ENCODE peak calls at places on chromosomes 2 and 18, in six cellular contexts. One of them, this sample, is unnamed.

GRCh38 chr2:106124787-106125549 is 69.1 kb downstream of the UXS1 start:
- DNase-seq in HS-5: no peak
- DNase-seq in NCI-H1092: no peak
- DNase-seq in GM04503: no peak
- DNase-seq in NCI-H1105: no peak
- DNase-seq in kidney epithelial cell: no peak
- DNase-seq in this sample: no peak

GRCh38 chr18:79937103-79937860 is 14.2 kb downstream of the SLC66A2 start:
- DNase-seq in HS-5: no peak
- DNase-seq in NCI-H1092: no peak
- DNase-seq in GM04503: no peak
- DNase-seq in NCI-H1105: no peak
- DNase-seq in kidney epithelial cell: no peak
- DNase-seq in this sample: no peak

GRCh38 chr2:23806201-23806600 is 120.7 kb downstream of the ATAD2B start:
- DNase-seq in HS-5: no peak
- DNase-seq in NCI-H1092: no peak
- DNase-seq in GM04503: no peak
- DNase-seq in NCI-H1105: no peak
- DNase-seq in kidney epithelial cell: no peak
- DNase-seq in this sample: no peak

GRCh38 chr2:176424756-176425155 is 155.5 kb downstream of the MTX2 start:
- DNase-seq in HS-5: no peak
- DNase-seq in NCI-H1092: no peak
- DNase-seq in GM04503: no peak
- DNase-seq in NCI-H1105: no peak
- DNase-seq in kidney epithelial cell: no peak
- DNase-seq in this sample: no peak

GRCh38 chr2:231672617-231673347 is 35.5 kb upstream of the PTMA start:
- DNase-seq in HS-5: no peak
- DNase-seq in NCI-H1092: no peak
- DNase-seq in GM04503: no peak
- DNase-seq in NCI-H1105: no peak
- DNase-seq in kidney epithelial cell: no peak
- DNase-seq in this sample: no peak

GRCh38 chr2:173749315-173749714 is 215.9 kb downstream of the SP3 start:
- DNase-seq in HS-5: peak
- DNase-seq in NCI-H1092: no peak
- DNase-seq in GM04503: no peak
- DNase-seq in NCI-H1105: no peak
- DNase-seq in kidney epithelial cell: peak
- DNase-seq in this sample: peak

GRCh38 chr2:233240897-233241296 is 10.6 kb upstream of the ATG16L1 start:
- DNase-seq in HS-5: no peak
- DNase-seq in NCI-H1092: no peak
- DNase-seq in GM04503: no peak
- DNase-seq in NCI-H1105: no peak
- DNase-seq in kidney epithelial cell: no peak
- DNase-seq in this sample: no peak

GRCh38 chr2:165074323-165074722 is 119.0 kb upstream of the SLC38A11 start:
- DNase-seq in HS-5: no peak
- DNase-seq in NCI-H1092: no peak
- DNase-seq in GM04503: no peak
- DNase-seq in NCI-H1105: no peak
- DNase-seq in kidney epithelial cell: no peak
- DNase-seq in this sample: no peak

GRCh38 chr18:69956655-69957054 is 9.0 kb upstream of the CD226 start:
- DNase-seq in HS-5: no peak
- DNase-seq in NCI-H1092: no peak
- DNase-seq in GM04503: no peak
- DNase-seq in NCI-H1105: no peak
- DNase-seq in kidney epithelial cell: no peak
- DNase-seq in this sample: no peak

GRCh38 chr2:71700880-71701397 is 247.6 kb downstream of the DYSF start:
- DNase-seq in HS-5: no peak
- DNase-seq in NCI-H1092: no peak
- DNase-seq in GM04503: no peak
- DNase-seq in NCI-H1105: no peak
- DNase-seq in kidney epithelial cell: no peak
- DNase-seq in this sample: peak

GRCh38 chr2:69798466-69798908 is 31.0 kb upstream of the GMCL1 start:
- DNase-seq in HS-5: no peak
- DNase-seq in NCI-H1092: no peak
- DNase-seq in GM04503: no peak
- DNase-seq in NCI-H1105: no peak
- DNase-seq in kidney epithelial cell: no peak
- DNase-seq in this sample: peak

GRCh38 chr18:13562494-13563029 is 163.8 kb downstream of the FAM210A start:
- DNase-seq in HS-5: no peak
- DNase-seq in NCI-H1092: no peak
- DNase-seq in GM04503: no peak
- DNase-seq in NCI-H1105: no peak
- DNase-seq in kidney epithelial cell: no peak
- DNase-seq in this sample: no peak

This sample was measured in astrocyte.